ENCODE peak calls at places on chromosomes 2 and 18, in eight cellular contexts. S, J, B, C, D, H, M and E are unnamed samples.

GRCh38 chr2:222610746-222611145 is 45.1 kb downstream of the FARSB start:
- DNase-seq in H (peak), B (no peak), D (no peak), M (no peak), J (no peak), C (no peak), S (no peak), E (no peak)

GRCh38 chr2:172079838-172080640 is 5.3 kb upstream of the DLX1 start:
- DNase-seq in S (no peak), H (no peak), D (no peak), J (no peak), M (no peak), B (no peak), C (no peak), E (no peak)

GRCh38 chr18:75209129-75209951 is at the start of gene PTGR3:
- DNase-seq in S (peak), C (peak), J (peak), M (peak), B (peak), H (peak), D (peak), E (no peak)

GRCh38 chr2:166167451-166167850 is 39.6 kb upstream of the SCN1A start:
- DNase-seq in J (no peak), C (no peak), M (no peak), B (no peak), S (no peak), H (no peak), D (no peak), E (no peak)

GRCh38 chr2:40725040-40725439 is 273.1 kb upstream of the SLC8A1 start:
- DNase-seq in B (no peak), H (no peak), J (no peak), S (no peak), D (no peak), C (no peak), M (no peak), E (no peak)

GRCh38 chr18:12774982-12775381 is 72.1 kb downstream of the PSMG2 start:
- DNase-seq in M (peak), C (no peak), B (no peak), S (peak), D (no peak), J (no peak), H (no peak), E (no peak)

GRCh38 chr2:225120175-225120574 is 77.9 kb upstream of the DOCK10 start:
- DNase-seq in D (no peak), C (no peak), M (no peak), B (peak), J (no peak), H (no peak), S (peak), E (no peak)

GRCh38 chr2:105861198-105861597 is 116.5 kb downstream of the NCK2 start:
- DNase-seq in J (no peak), H (no peak), B (no peak), D (peak), S (no peak), M (no peak), C (no peak), E (no peak)

GRCh38 chr2:102112692-102113665 is 29.6 kb upstream of the IL1R1 start:
- DNase-seq in S (peak), H (no peak), C (no peak), J (no peak), B (no peak), M (no peak), D (no peak), E (no peak)